ENCODE peak calls at places on chromosomes 12 and 14, in six cellular contexts. R is heart left ventricle; J is activated CD4-positive, CD25-positive, alpha-beta regulatory T cell; M is sigmoid colon; Z is GM03348; O is germinal center. D is an unnamed sample.

GRCh38 chr12:481422-481821 is 21.7 kb downstream of the B4GALNT3 start:
- DNase-seq in M (peak), Z (peak), O (no peak), R (peak), J (no peak), D (no peak)

GRCh38 chr14:95265106-95266094 is 54.3 kb downstream of the CLMN start:
- DNase-seq in M (no peak), Z (peak), J (no peak), R (no peak), O (peak), D (peak)

GRCh38 chr12:127400231-127400630 is 866.7 kb upstream of the TMEM132C start:
- DNase-seq in R (no peak), J (no peak), M (no peak), Z (no peak), O (no peak), D (no peak)

GRCh38 chr12:91111366-91112321 is at the start of gene LUM:
- DNase-seq in R (no peak), O (no peak), Z (peak), J (no peak), M (no peak), D (no peak)

GRCh38 chr14:64930085-64930843 is 12.3 kb downstream of the GPX2 start:
- DNase-seq in Z (no peak), R (no peak), O (no peak), M (no peak), J (no peak), D (no peak)

GRCh38 chr14:95891742-95892141 is 15.1 kb downstream of the TUNAR start:
- DNase-seq in M (no peak), O (no peak), R (no peak), J (no peak), Z (peak), D (no peak)

GRCh38 chr14:94019329-94019728 is 6.8 kb upstream of the OTUB2 start:
- DNase-seq in J (no peak), R (no peak), M (no peak), Z (no peak), O (no peak), D (no peak)

GRCh38 chr14:76067536-76067935 is 82.0 kb downstream of the IFT43 start:
- DNase-seq in M (no peak), O (no peak), R (no peak), J (no peak), Z (no peak), D (no peak)

GRCh38 chr14:94544726-94545125 is 16.5 kb upstream of the SERPINA4 start:
- DNase-seq in R (no peak), O (no peak), Z (no peak), J (no peak), M (no peak), D (no peak)

GRCh38 chr14:21026251-21026987 is 1.6 kb upstream of the NDRG2 start:
- DNase-seq in M (peak), J (no peak), Z (no peak), O (no peak), R (no peak), D (no peak)

GRCh38 chr14:79161576-79161975 is 991.4 kb downstream of the NRXN3 start:
- DNase-seq in M (no peak), R (no peak), Z (peak), J (no peak), O (no peak), D (no peak)

GRCh38 chr12:107351716-107352115 is 258.4 kb upstream of the CRY1 start:
- DNase-seq in M (no peak), Z (no peak), R (no peak), O (no peak), J (no peak), D (no peak)

GRCh38 chr14:69339426-69339825 is 58.7 kb downstream of the ERH start:
- DNase-seq in Z (no peak), O (no peak), M (no peak), J (no peak), R (peak), D (no peak)

GRCh38 chr12:19435831-19436497 is 3.3 kb upstream of the AEBP2 start:
- DNase-seq in O (no peak), Z (no peak), J (no peak), M (no peak), R (no peak), D (no peak)

GRCh38 chr14:67420102-67420739 is 8.3 kb upstream of the PLEK2 start:
- DNase-seq in M (peak), J (no peak), Z (no peak), R (no peak), O (peak), D (peak)

GRCh38 chr14:90132821-90133570 is 71.2 kb downstream of the KCNK13 start:
- DNase-seq in J (no peak), Z (no peak), O (no peak), R (no peak), M (no peak), D (no peak)

GRCh38 chr14:63862163-63862562 is 9.4 kb downstream of the SYNE2 start:
- DNase-seq in Z (no peak), J (no peak), O (no peak), M (no peak), R (no peak), D (no peak)

GRCh38 chr12:130686511-130686981 is 29.6 kb downstream of the RIMBP2 start:
- DNase-seq in M (no peak), O (no peak), Z (no peak), R (no peak), J (no peak), D (no peak)

GRCh38 chr14:52692248-52692962 is 3.0 kb downstream of the ERO1A start:
- DNase-seq in M (no peak), J (no peak), R (no peak), Z (peak), O (no peak), D (peak)

GRCh38 chr12:4270670-4271432 is 2.7 kb upstream of the CCND2 start:
- DNase-seq in O (peak), J (no peak), M (peak), R (peak), Z (no peak), D (peak)

GRCh38 chr14:32009636-32010560 is 67.2 kb upstream of the ARHGAP5 start:
- DNase-seq in Z (no peak), O (no peak), J (no peak), R (no peak), M (no peak), D (no peak)

GRCh38 chr14:37901978-37902377 is 305.7 kb upstream of the SSTR1 start:
- DNase-seq in M (peak), O (no peak), J (no peak), R (peak), Z (peak), D (no peak)

GRCh38 chr12:68559984-68560822 is 50.5 kb upstream of the RAP1B start:
- DNase-seq in O (no peak), Z (peak), M (peak), R (no peak), J (no peak), D (no peak)

GRCh38 chr12:630656-631632 is 32.3 kb downstream of the NINJ2 start:
- DNase-seq in J (peak), Z (no peak), O (peak), R (peak), M (peak), D (no peak)

GRCh38 chr14:86892167-86892956 is 1100.6 kb downstream of the GALC start:
- DNase-seq in R (no peak), M (no peak), Z (no peak), O (no peak), J (no peak), D (no peak)

GRCh38 chr12:64673490-64674169 is 63.3 kb downstream of the RASSF3 start:
- DNase-seq in J (no peak), Z (no peak), R (no peak), O (no peak), M (no peak), D (no peak)

GRCh38 chr12:104258476-104259067 is 43.0 kb downstream of the TXNRD1 start:
- DNase-seq in R (no peak), J (no peak), Z (no peak), O (no peak), M (no peak), D (no peak)